ENCODE peak calls at places on chromosome 22, in five cellular contexts. P, O, C, M and H are unnamed samples.
A peak's percentile ranks its signal among the peaks of the same experiment; 100 is the strongest.

GRCh38 chr22:27879923-27880322 is 39.1 kb downstream of the PITPNB start:
- DNase-seq in M (no peak), P (no peak), O (no peak), C (no peak), H (peak; percentile 49)

GRCh38 chr22:20080445-20080775 is 369 bp downstream of the DGCR8 start:
- DNase-seq in P (peak; percentile 73), C (peak; percentile 30), O (peak; percentile 15), M (peak; percentile 61), H (peak; percentile 24)

GRCh38 chr22:42921301-42921700 is 64.2 kb upstream of the ARFGAP3 start:
- DNase-seq in O (no peak), C (no peak), P (no peak), M (no peak), H (no peak)

GRCh38 chr22:22926359-22927195 is 39.0 kb downstream of the IGLL5 start:
- DNase-seq in C (no peak), M (no peak), O (no peak), P (no peak), H (no peak)

GRCh38 chr22:37746366-37747089 is 49.7 kb downstream of the TRIOBP start:
- DNase-seq in C (no peak), O (no peak), M (no peak), P (no peak), H (peak; percentile 23)

GRCh38 chr22:19429950-19430889 is 1.3 kb downstream of the HIRA start:
- DNase-seq in O (no peak), M (no peak), P (peak; percentile 40), C (no peak), H (peak; percentile 58)

GRCh38 chr22:28582806-28583205 is 96.8 kb downstream of the TTC28 start:
- DNase-seq in O (peak; percentile 81), C (no peak), M (no peak), P (no peak), H (no peak)

GRCh38 chr22:42754658-42755057 is 34.0 kb upstream of the A4GALT start:
- DNase-seq in M (no peak), O (peak; percentile 44), C (no peak), P (no peak), H (no peak)

GRCh38 chr22:47408409-47408808 is 646.0 kb downstream of the TBC1D22A start:
- DNase-seq in M (no peak), O (no peak), C (no peak), P (no peak), H (no peak)

GRCh38 chr22:41968601-41969000 is 642 bp upstream of the SEPTIN3 start:
- DNase-seq in O (no peak), C (peak; percentile 56), M (no peak), P (peak; percentile 41), H (no peak)

GRCh38 chr22:47190957-47191323 is 428.5 kb downstream of the TBC1D22A start:
- DNase-seq in M (no peak), O (no peak), C (no peak), P (no peak), H (no peak)

GRCh38 chr22:35467788-35468187 is 67.8 kb downstream of the MCM5 start:
- DNase-seq in M (peak; percentile 52), C (peak; percentile 47), P (peak; percentile 84), O (no peak), H (no peak)

GRCh38 chr22:17132112-17132511 is 11.0 kb upstream of the TMEM121B start:
- DNase-seq in M (no peak), P (no peak), C (no peak), O (no peak), H (no peak)

GRCh38 chr22:49011769-49012598 is 815.7 kb downstream of the BRD1 start:
- DNase-seq in O (no peak), C (no peak), M (peak; percentile 8), P (no peak), H (no peak)

GRCh38 chr22:41976961-41977566 is 7.8 kb downstream of the SEPTIN3 start:
- DNase-seq in C (no peak), O (no peak), M (peak; percentile 55), P (no peak), H (no peak)

GRCh38 chr22:45499746-45500145 is 2.9 kb upstream of the FBLN1 start:
- DNase-seq in P (peak; percentile 67), O (no peak), M (peak; percentile 37), C (no peak), H (no peak)

GRCh38 chr22:40898850-40899357 is 37.0 kb upstream of the DNAJB7 start:
- DNase-seq in C (peak; percentile 50), M (no peak), P (no peak), O (peak; percentile 15), H (no peak)

GRCh38 chr22:39232246-39232645 is 12.5 kb downstream of the PDGFB start:
- DNase-seq in P (no peak), M (no peak), O (no peak), C (no peak), H (no peak)

GRCh38 chr22:46402505-46402904 is 67.0 kb downstream of the TRMU start:
- DNase-seq in C (no peak), O (no peak), P (no peak), M (no peak), H (no peak)

GRCh38 chr22:45673482-45674175 is 2.0 kb downstream of the ATXN10 start:
- DNase-seq in P (no peak), C (no peak), M (no peak), O (no peak), H (no peak)

GRCh38 chr22:41491379-41492100 is 22.6 kb downstream of the ACO2 start:
- DNase-seq in P (no peak), O (no peak), C (no peak), M (no peak), H (no peak)